ENCODE peak calls at places on chromosomes 5 and 9, in six cellular contexts. One of them, this sample, is unnamed.

GRCh38 chr9:76595645-76596044 is 136.7 kb downstream of the GCNT1 start:
- DNase-seq in SK-N-SH: no peak
- DNase-seq in K562: no peak
- DNase-seq in GM12878: no peak
- DNase-seq in H1: no peak
- DNase-seq in HepG2: no peak
- DNase-seq in this sample: no peak

GRCh38 chr5:79436224-79436623 is 77.7 kb downstream of the HOMER1 start:
- DNase-seq in SK-N-SH: no peak
- DNase-seq in K562: no peak
- DNase-seq in GM12878: no peak
- DNase-seq in H1: no peak
- DNase-seq in HepG2: peak; percentile 84
- DNase-seq in this sample: no peak

GRCh38 chr5:143011621-143012020 is 241.4 kb downstream of the ARHGAP26 start:
- DNase-seq in SK-N-SH: no peak
- DNase-seq in K562: no peak
- DNase-seq in GM12878: no peak
- DNase-seq in H1: no peak
- DNase-seq in HepG2: peak; percentile 92
- DNase-seq in this sample: no peak

GRCh38 chr9:19479874-19480273 is 71.1 kb downstream of the ACER2 start:
- DNase-seq in SK-N-SH: no peak
- DNase-seq in K562: no peak
- DNase-seq in GM12878: no peak
- DNase-seq in H1: no peak
- DNase-seq in HepG2: no peak
- DNase-seq in this sample: no peak

GRCh38 chr5:148998174-148998797 is 64.6 kb downstream of the SH3TC2 start:
- DNase-seq in SK-N-SH: peak; percentile 38
- DNase-seq in K562: peak; percentile 51
- DNase-seq in GM12878: no peak
- DNase-seq in H1: no peak
- DNase-seq in HepG2: peak; percentile 38
- DNase-seq in this sample: peak; percentile 63

GRCh38 chr9:13358128-13358527 is 78.6 kb upstream of the MPDZ start:
- DNase-seq in SK-N-SH: no peak
- DNase-seq in K562: no peak
- DNase-seq in GM12878: no peak
- DNase-seq in H1: no peak
- DNase-seq in HepG2: no peak
- DNase-seq in this sample: no peak

GRCh38 chr5:103772248-103772647 is 209.7 kb upstream of the NUDT12 start:
- DNase-seq in SK-N-SH: no peak
- DNase-seq in K562: no peak
- DNase-seq in GM12878: no peak
- DNase-seq in H1: no peak
- DNase-seq in HepG2: no peak
- DNase-seq in this sample: no peak

GRCh38 chr5:126414874-126415502 is 8.2 kb upstream of the GRAMD2B start:
- DNase-seq in SK-N-SH: no peak
- DNase-seq in K562: no peak
- DNase-seq in GM12878: no peak
- DNase-seq in H1: no peak
- DNase-seq in HepG2: no peak
- DNase-seq in this sample: no peak

GRCh38 chr5:168457542-168457941 is 28.7 kb upstream of the RARS1 start:
- DNase-seq in SK-N-SH: no peak
- DNase-seq in K562: no peak
- DNase-seq in GM12878: no peak
- DNase-seq in H1: no peak
- DNase-seq in HepG2: no peak
- DNase-seq in this sample: no peak

GRCh38 chr9:84436386-84437114 is 96.0 kb upstream of the SLC28A3 start:
- DNase-seq in SK-N-SH: no peak
- DNase-seq in K562: no peak
- DNase-seq in GM12878: no peak
- DNase-seq in H1: no peak
- DNase-seq in HepG2: no peak
- DNase-seq in this sample: no peak

GRCh38 chr9:93698140-93698908 is 121.9 kb downstream of the PHF2 start:
- DNase-seq in SK-N-SH: no peak
- DNase-seq in K562: no peak
- DNase-seq in GM12878: no peak
- DNase-seq in H1: no peak
- DNase-seq in HepG2: no peak
- DNase-seq in this sample: no peak

GRCh38 chr5:119410448-119411170 is 41.7 kb upstream of the HSD17B4 start:
- DNase-seq in SK-N-SH: no peak
- DNase-seq in K562: no peak
- DNase-seq in GM12878: no peak
- DNase-seq in H1: no peak
- DNase-seq in HepG2: no peak
- DNase-seq in this sample: no peak

GRCh38 chr9:69097053-69097452 is 61.5 kb downstream of the FXN start:
- DNase-seq in SK-N-SH: no peak
- DNase-seq in K562: no peak
- DNase-seq in GM12878: no peak
- DNase-seq in H1: no peak
- DNase-seq in HepG2: no peak
- DNase-seq in this sample: no peak

GRCh38 chr5:139458580-139459407 is 3.7 kb downstream of the ECSCR start:
- DNase-seq in SK-N-SH: no peak
- DNase-seq in K562: no peak
- DNase-seq in GM12878: peak; percentile 60
- DNase-seq in H1: no peak
- DNase-seq in HepG2: no peak
- DNase-seq in this sample: no peak

GRCh38 chr9:133058051-133058450 is 3.7 kb upstream of the CEL start:
- DNase-seq in SK-N-SH: no peak
- DNase-seq in K562: no peak
- DNase-seq in GM12878: no peak
- DNase-seq in H1: no peak
- DNase-seq in HepG2: no peak
- DNase-seq in this sample: no peak

GRCh38 chr5:116242363-116242762 is 157.5 kb downstream of the COMMD10 start:
- DNase-seq in SK-N-SH: no peak
- DNase-seq in K562: no peak
- DNase-seq in GM12878: no peak
- DNase-seq in H1: no peak
- DNase-seq in HepG2: no peak
- DNase-seq in this sample: no peak

GRCh38 chr5:14593326-14594036 is 11.9 kb downstream of the OTULINL start:
- DNase-seq in SK-N-SH: no peak
- DNase-seq in K562: no peak
- DNase-seq in GM12878: no peak
- DNase-seq in H1: no peak
- DNase-seq in HepG2: no peak
- DNase-seq in this sample: no peak

GRCh38 chr5:137148656-137149055 is 350.5 kb downstream of the SPOCK1 start:
- DNase-seq in SK-N-SH: no peak
- DNase-seq in K562: no peak
- DNase-seq in GM12878: no peak
- DNase-seq in H1: no peak
- DNase-seq in HepG2: no peak
- DNase-seq in this sample: no peak

GRCh38 chr9:84615574-84615973 is 54.0 kb upstream of the NTRK2 start:
- DNase-seq in SK-N-SH: no peak
- DNase-seq in K562: no peak
- DNase-seq in GM12878: no peak
- DNase-seq in H1: no peak
- DNase-seq in HepG2: no peak
- DNase-seq in this sample: no peak

GRCh38 chr5:125717209-125717608 is 706.0 kb upstream of the GRAMD2B start:
- DNase-seq in SK-N-SH: no peak
- DNase-seq in K562: no peak
- DNase-seq in GM12878: no peak
- DNase-seq in H1: no peak
- DNase-seq in HepG2: peak; percentile 74
- DNase-seq in this sample: no peak

GRCh38 chr9:79236466-79236865 is 335.3 kb upstream of the TLE4 start:
- DNase-seq in SK-N-SH: no peak
- DNase-seq in K562: no peak
- DNase-seq in GM12878: no peak
- DNase-seq in H1: no peak
- DNase-seq in HepG2: no peak
- DNase-seq in this sample: no peak

GRCh38 chr9:120100595-120100994 is 479.4 kb downstream of the CDK5RAP2 start:
- DNase-seq in SK-N-SH: no peak
- DNase-seq in K562: no peak
- DNase-seq in GM12878: no peak
- DNase-seq in H1: no peak
- DNase-seq in HepG2: no peak
- DNase-seq in this sample: no peak

GRCh38 chr9:125750656-125751035 is 3.5 kb downstream of the PBX3 start:
- DNase-seq in SK-N-SH: peak; percentile 50
- DNase-seq in K562: no peak
- DNase-seq in GM12878: no peak
- DNase-seq in H1: no peak
- DNase-seq in HepG2: no peak
- DNase-seq in this sample: no peak

GRCh38 chr5:169650701-169651331 is 13.7 kb downstream of the DOCK2 start:
- DNase-seq in SK-N-SH: no peak
- DNase-seq in K562: peak; percentile 66
- DNase-seq in GM12878: peak; percentile 76
- DNase-seq in H1: no peak
- DNase-seq in HepG2: no peak
- DNase-seq in this sample: no peak

GRCh38 chr9:113574381-113575262 is 111.1 kb downstream of the RGS3 start:
- DNase-seq in SK-N-SH: no peak
- DNase-seq in K562: no peak
- DNase-seq in GM12878: no peak
- DNase-seq in H1: no peak
- DNase-seq in HepG2: no peak
- DNase-seq in this sample: no peak

GRCh38 chr5:77180167-77181081 is 30.1 kb upstream of the PDE8B start:
- DNase-seq in SK-N-SH: peak; percentile 73
- DNase-seq in K562: no peak
- DNase-seq in GM12878: no peak
- DNase-seq in H1: no peak
- DNase-seq in HepG2: no peak
- DNase-seq in this sample: no peak

GRCh38 chr9:129889936-129890717 is 54.9 kb downstream of the USP20 start:
- DNase-seq in SK-N-SH: no peak
- DNase-seq in K562: no peak
- DNase-seq in GM12878: peak; percentile 31
- DNase-seq in H1: peak; percentile 53
- DNase-seq in HepG2: no peak
- DNase-seq in this sample: no peak
- TF ChIP-seq SIN3A in SK-N-SH: no peak
- TF ChIP-seq SIN3A in K562: no peak
- TF ChIP-seq SIN3A in GM12878: no peak
- TF ChIP-seq SIN3A in H1: no peak
- TF ChIP-seq SIN3A in HepG2: no peak
- TF ChIP-seq SIN3A in this sample: no peak

GRCh38 chr5:55873234-55873633 is 22.1 kb downstream of the IL31RA start:
- DNase-seq in SK-N-SH: no peak
- DNase-seq in K562: no peak
- DNase-seq in GM12878: no peak
- DNase-seq in H1: no peak
- DNase-seq in HepG2: no peak
- DNase-seq in this sample: no peak
- TF ChIP-seq RAD21 in SK-N-SH: no peak
- TF ChIP-seq RAD21 in K562: no peak
- TF ChIP-seq RAD21 in GM12878: no peak
- TF ChIP-seq RAD21 in H1: no peak
- TF ChIP-seq RAD21 in HepG2: no peak
- TF ChIP-seq RAD21 in this sample: no peak

DNA sequence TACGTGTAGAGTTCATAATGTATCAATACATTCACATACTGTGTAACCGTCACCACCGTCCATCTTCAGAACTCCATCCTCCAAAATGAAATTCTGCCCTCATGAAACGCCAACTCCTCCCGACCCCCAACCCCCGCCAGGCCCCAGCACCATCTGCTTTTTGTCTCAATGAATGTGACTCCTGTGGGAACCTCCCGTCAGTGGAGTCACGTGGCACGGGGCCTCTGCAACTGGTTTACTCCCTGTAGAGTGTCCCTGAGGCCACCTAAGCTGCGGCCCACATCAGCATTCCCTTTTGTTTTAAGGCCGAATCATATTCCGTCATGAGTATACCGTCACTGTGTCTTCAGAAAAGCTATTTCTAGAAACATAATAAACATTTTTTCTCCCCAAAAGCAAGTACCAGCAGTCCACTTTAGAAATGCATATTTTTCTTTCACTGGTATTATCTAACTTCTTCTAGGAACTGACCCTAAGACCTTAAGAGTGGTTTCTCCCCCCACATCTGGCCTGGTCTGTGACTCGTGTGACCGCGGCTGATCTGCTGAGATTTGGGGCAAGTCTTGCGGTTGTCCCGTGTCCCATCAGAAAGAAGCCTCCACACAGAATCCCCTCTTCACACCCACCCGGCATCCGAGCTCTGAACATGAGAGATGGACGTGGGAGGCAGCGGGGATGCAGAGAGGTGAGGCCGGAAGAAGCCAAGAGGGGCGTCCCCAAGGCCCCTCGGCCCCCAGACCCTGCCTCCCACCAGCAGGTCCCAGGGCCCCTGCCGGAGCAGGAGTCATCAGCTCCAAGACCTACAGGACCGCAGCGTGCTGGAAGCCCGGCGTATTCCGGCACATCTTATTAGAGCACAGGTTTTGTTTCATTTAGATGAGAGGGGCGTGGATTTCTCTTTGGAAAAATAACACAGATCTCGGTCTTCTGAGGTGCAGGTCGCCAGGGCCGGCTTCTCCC is 38.3 kb downstream of the SLC6A3 start:
- DNase-seq in SK-N-SH: no peak
- DNase-seq in K562: no peak
- DNase-seq in GM12878: no peak
- DNase-seq in H1: no peak
- DNase-seq in HepG2: no peak
- DNase-seq in this sample: no peak
- TF ChIP-seq SIN3A in SK-N-SH: no peak
- TF ChIP-seq SIN3A in K562: no peak
- TF ChIP-seq SIN3A in GM12878: no peak
- TF ChIP-seq SIN3A in H1: no peak
- TF ChIP-seq SIN3A in HepG2: no peak
- TF ChIP-seq SIN3A in this sample: no peak

GRCh38 chr5:147689436-147689835 is 93.1 kb downstream of the JAKMIP2 start:
- DNase-seq in SK-N-SH: no peak
- DNase-seq in K562: no peak
- DNase-seq in GM12878: no peak
- DNase-seq in H1: no peak
- DNase-seq in HepG2: no peak
- DNase-seq in this sample: no peak

GRCh38 chr5:147693238-147693637 is 89.3 kb downstream of the JAKMIP2 start:
- DNase-seq in SK-N-SH: no peak
- DNase-seq in K562: no peak
- DNase-seq in GM12878: no peak
- DNase-seq in H1: no peak
- DNase-seq in HepG2: no peak
- DNase-seq in this sample: no peak

GRCh38 chr5:147688965-147689364 is 93.6 kb downstream of the JAKMIP2 start:
- DNase-seq in SK-N-SH: no peak
- DNase-seq in K562: no peak
- DNase-seq in GM12878: no peak
- DNase-seq in H1: no peak
- DNase-seq in HepG2: no peak
- DNase-seq in this sample: no peak

GRCh38 chr5:147691134-147691533 is 91.4 kb downstream of the JAKMIP2 start:
- DNase-seq in SK-N-SH: no peak
- DNase-seq in K562: no peak
- DNase-seq in GM12878: no peak
- DNase-seq in H1: no peak
- DNase-seq in HepG2: no peak
- DNase-seq in this sample: no peak

GRCh38 chr5:147690595-147690994 is 91.9 kb downstream of the JAKMIP2 start:
- DNase-seq in SK-N-SH: no peak
- DNase-seq in K562: no peak
- DNase-seq in GM12878: no peak
- DNase-seq in H1: no peak
- DNase-seq in HepG2: peak; percentile 25
- DNase-seq in this sample: peak; percentile 31
- TF ChIP-seq RAD21 in SK-N-SH: peak; percentile 13
- TF ChIP-seq RAD21 in K562: no peak
- TF ChIP-seq RAD21 in GM12878: no peak
- TF ChIP-seq RAD21 in H1: peak; percentile 54
- TF ChIP-seq RAD21 in HepG2: no peak
- TF ChIP-seq RAD21 in this sample: peak; percentile 45